ENCODE peak calls at places on chromosomes 3 and 15, in four cellular contexts. Z, S, E and Q are unnamed samples. For H3K36me3 and H3K4me1, the result is how much of the 10 kb centered on the place peaks cover.

GRCh38 chr15:79644091-79644490 is 212.0 kb downstream of the MINAR1 start:
- DNase-seq in Z (peak), E (no peak), S (no peak), Q (no peak)

GRCh38 chr15:25674948-25675347 is 188.2 kb downstream of the ATP10A start:
- DNase-seq in E (no peak), Z (no peak), S (peak), Q (no peak)

GRCh38 chr3:128800241-128801187 is 74.5 kb downstream of the RAB7A start:
- DNase-seq in Z (no peak), E (no peak), S (no peak), Q (no peak)

GRCh38 chr15:99154271-99154670 is 49.4 kb downstream of the SYNM start:
- DNase-seq in E (no peak), Z (peak), S (no peak), Q (no peak)

GRCh38 chr3:72722930-72723726 is 125.1 kb downstream of the SHQ1 start:
- DNase-seq in Z (peak), E (no peak), S (peak), Q (no peak)

GRCh38 chr3:99714146-99714545 is 75.8 kb downstream of the COL8A1 start:
- DNase-seq in S (no peak), Z (peak), E (no peak), Q (no peak)

GRCh38 chr3:155682437-155682836 is 62.4 kb downstream of the PLCH1 start:
- DNase-seq in Z (no peak), E (no peak), S (no peak), Q (no peak)

GRCh38 chr3:145865329-145865904 is 295.6 kb downstream of the PLOD2 start:
- DNase-seq in Z (peak), E (no peak), S (no peak), Q (no peak)

GRCh38 chr3:55721716-55722484 is 234.8 kb upstream of the WNT5A start:
- DNase-seq in S (peak), Z (peak), E (no peak), Q (no peak)

GRCh38 chr15:57867970-57868791 is 161.7 kb downstream of the POLR2M start:
- DNase-seq in E (no peak), Z (no peak), S (no peak), Q (no peak)

GRCh38 chr15:35450492-35450891 is 95.5 kb downstream of the DPH6 start:
- DNase-seq in E (no peak), S (no peak), Z (peak), Q (no peak)

GRCh38 chr15:74335396-74335795 is 32.0 kb downstream of the CYP11A1 start:
- DNase-seq in E (no peak), S (no peak), Z (no peak), Q (no peak)

GRCh38 chr15:77981281-77982126 is 96.0 kb downstream of the TBC1D2B start:
- DNase-seq in S (no peak), E (no peak), Z (no peak), Q (no peak)

GRCh38 chr3:193833592-193833991 is 240.6 kb downstream of the OPA1 start:
- DNase-seq in Z (no peak), E (no peak), S (no peak), Q (no peak)

GRCh38 chr3:123655400-123655799 is 70.5 kb upstream of the HACD2 start:
- DNase-seq in S (no peak), Z (no peak), E (no peak), Q (no peak)
- H3K36me3 ChIP-seq in S (under half), Z (under half), E (under half), Q (under half)

GRCh38 chr15:41332788-41333527 is at the start of gene NUSAP1:
- DNase-seq in E (no peak), Z (no peak), S (no peak), Q (no peak)

GRCh38 chr15:41334293-41335120 is 1.8 kb downstream of the NUSAP1 start:
- DNase-seq in S (no peak), E (no peak), Z (no peak), Q (no peak)

GRCh38 chr15:41336549-41336948 is 3.9 kb downstream of the NUSAP1 start:
- DNase-seq in Z (no peak), E (no peak), S (no peak), Q (no peak)

GRCh38 chr15:41331833-41332787 is at the start of gene OIP5:
- DNase-seq in S (peak), Z (peak), E (peak), Q (peak)

DNA sequence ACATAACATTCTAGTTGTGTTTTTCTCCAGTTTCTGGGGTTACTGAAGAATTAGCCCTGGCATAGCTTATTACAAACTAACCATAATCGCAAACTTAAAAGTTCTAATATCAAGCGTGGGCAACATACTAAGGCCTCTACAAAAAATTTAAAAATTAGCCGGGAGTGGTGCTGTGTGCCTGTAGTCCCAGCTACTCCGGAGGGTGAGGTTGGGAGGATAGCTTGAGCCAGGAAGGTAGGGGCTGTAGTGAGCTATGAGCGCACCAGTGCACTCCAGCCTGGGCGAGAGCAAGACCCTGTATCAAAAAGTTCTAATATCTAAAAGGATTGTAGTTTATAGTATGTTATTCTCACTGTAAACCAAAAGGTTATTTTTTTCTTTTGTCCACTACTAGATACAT is 1.1 kb downstream of the OIP5 start:
- DNase-seq in E (no peak), S (no peak), Z (no peak), Q (no peak)
- H3K4me3 ChIP-seq in E (peak), S (peak), Z (peak), Q (no peak)

DNA sequence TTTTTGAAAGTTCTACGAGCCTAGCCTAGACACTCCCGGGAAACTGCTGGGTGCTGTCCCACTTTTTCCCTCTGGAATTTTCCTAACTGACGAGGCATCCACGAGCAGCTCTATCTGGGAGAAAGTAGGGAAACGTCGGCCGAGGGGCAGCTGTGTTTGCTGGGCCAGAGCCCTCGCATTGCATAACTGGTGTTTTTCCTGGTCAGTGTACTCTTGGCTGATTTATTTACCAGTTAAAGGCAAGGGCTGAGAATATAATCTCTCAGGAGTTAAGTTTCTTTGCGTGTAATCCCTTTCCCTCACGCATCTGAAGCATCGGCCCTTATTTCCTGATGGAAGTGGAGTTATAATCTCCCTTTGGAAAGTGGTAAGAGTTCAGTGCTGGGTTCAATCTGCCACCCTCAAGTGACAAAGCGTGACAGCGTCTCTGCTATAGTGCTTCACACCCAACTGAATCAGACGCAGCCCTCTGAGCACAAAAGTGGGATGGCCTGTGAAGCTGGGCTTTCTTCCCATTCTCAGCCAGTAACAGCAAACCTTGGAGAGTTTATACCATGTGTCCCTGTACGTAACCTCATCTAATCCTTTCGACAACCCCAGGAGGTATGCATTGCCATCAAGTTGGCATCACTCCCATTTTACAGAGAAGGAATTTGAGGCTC is 311.5 kb downstream of the RORA start:
- DNase-seq in E (no peak), Z (no peak), S (peak), Q (no peak)
- H3K4me1 ChIP-seq in E (under half), Z (under half), S (under half), Q (under half)

GRCh38 chr3:64148955-64149653 is 76.2 kb downstream of the PRICKLE2 start:
- DNase-seq in S (no peak), E (no peak), Z (no peak), Q (no peak)

GRCh38 chr3:64152100-64152499 is 73.2 kb downstream of the PRICKLE2 start:
- DNase-seq in S (peak), E (no peak), Z (peak), Q (no peak)

GRCh38 chr3:64149886-64150285 is 75.4 kb downstream of the PRICKLE2 start:
- DNase-seq in Z (no peak), S (no peak), E (no peak), Q (no peak)

GRCh38 chr3:64151335-64151871 is 73.9 kb downstream of the PRICKLE2 start:
- DNase-seq in Z (no peak), E (no peak), S (no peak), Q (no peak)

GRCh38 chr3:64150527-64151238 is 74.6 kb downstream of the PRICKLE2 start:
- DNase-seq in Z (peak), E (peak), S (peak), Q (no peak)
- H3K36me3 ChIP-seq in Z (under half), E (under half), S (under half), Q (under half)

DNA sequence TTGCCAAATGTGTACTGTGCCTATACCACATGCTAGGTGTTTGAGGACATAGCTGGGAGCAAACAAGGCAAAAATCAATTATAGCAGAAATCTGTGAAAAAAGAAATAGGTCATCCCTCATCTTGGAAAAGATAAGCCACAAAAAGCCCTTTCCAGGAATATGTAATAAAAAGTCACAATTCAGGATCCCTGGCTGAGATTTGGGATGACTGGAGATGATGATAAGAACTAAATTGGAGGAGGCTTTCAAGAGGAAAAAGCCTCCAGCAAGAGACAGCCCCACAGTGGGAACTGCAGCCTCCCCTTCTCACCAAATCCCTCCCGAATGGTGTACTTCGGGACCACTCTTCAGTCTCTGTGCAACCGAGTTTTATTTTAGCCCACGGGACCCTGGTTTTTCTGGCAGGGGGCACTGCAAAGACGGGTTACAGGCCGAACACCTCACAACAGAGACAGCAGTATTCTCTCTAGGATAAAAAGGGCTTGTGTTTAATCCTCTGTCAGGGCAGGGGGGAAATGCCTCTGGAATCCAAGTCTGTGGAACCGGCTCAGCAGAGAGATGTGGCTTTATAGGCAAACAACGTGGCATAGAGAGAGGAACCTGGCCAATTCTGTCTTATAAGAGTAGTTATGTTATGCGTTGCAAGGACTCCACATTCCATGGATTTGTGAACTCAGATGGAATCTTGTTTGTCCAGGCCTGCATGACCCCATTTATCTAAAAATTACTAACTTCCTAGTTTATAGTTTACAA is 1.2 kb upstream of the LMCD1 start:
- DNase-seq in Z (peak), S (no peak), E (peak), Q (no peak)
- H3K4me3 ChIP-seq in Z (no peak), S (no peak), E (peak), Q (no peak)

GRCh38 chr3:111735912-111736311 is 123.2 kb upstream of the PHLDB2 start:
- DNase-seq in E (no peak), S (no peak), Z (peak), Q (no peak)

GRCh38 chr3:111735271-111735758 is 123.8 kb upstream of the PHLDB2 start:
- DNase-seq in E (no peak), S (no peak), Z (peak), Q (no peak)

GRCh38 chr3:111733856-111734255 is 125.2 kb upstream of the PHLDB2 start:
- DNase-seq in Z (no peak), E (no peak), S (no peak), Q (no peak)

GRCh38 chr3:111733154-111733553 is 125.9 kb upstream of the PHLDB2 start:
- DNase-seq in S (no peak), Z (no peak), E (no peak), Q (no peak)

GRCh38 chr3:111734652-111735051 is 124.4 kb upstream of the PHLDB2 start:
- DNase-seq in Z (no peak), S (no peak), E (no peak), Q (no peak)
- H3K4me1 ChIP-seq in Z (under half), S (under half), E (under half), Q (under half)

GRCh38 chr3:41239587-41239986 is 40.3 kb downstream of the CTNNB1 start:
- DNase-seq in E (no peak), Z (peak), S (no peak), Q (no peak)

GRCh38 chr3:41237907-41238306 is 38.6 kb downstream of the CTNNB1 start:
- DNase-seq in E (no peak), Z (no peak), S (no peak), Q (no peak)

GRCh38 chr3:41236198-41236597 is 36.9 kb downstream of the CTNNB1 start:
- DNase-seq in Z (no peak), E (no peak), S (no peak), Q (no peak)

DNA sequence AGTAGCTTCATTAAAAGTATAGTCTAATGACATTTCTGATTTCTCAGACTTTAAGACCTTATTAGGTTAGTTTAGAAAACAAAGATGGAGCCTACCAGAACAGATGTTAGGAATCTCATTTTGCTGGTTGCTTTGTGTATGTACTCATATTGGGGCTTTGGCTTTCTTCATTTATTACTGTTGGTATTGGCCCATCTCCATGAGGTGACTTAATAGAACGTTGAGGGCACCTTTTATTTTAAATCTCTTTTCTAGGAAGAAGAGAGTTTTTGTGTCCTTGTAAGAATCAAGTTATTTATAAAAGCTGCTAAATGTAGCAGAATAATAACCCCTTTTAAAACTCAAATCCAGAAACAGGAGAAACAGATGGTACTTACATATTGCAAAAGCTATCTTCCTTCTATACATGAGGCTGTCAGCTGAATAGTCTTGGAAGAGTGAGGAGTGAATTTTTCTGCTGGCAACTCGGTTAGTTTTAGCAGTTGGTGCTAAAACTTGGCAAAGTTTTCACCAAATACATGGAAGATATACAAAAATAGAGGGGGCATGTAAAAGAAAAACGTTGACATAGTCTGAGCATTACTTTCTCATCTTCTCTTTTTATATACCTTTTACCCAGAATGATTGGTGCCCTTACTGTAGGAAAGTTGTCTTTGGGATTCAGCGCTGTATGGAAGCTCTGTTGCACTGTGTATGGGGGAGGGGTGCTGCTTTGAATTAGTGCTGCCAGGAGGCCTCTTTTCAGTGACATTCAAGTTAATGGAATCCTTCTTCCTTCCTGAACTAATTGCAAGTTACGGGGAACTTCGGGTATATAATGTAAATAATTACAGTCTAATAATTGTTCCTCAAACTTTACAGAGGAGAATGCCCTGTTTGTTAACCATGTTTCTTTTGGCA is 35.8 kb downstream of the CTNNB1 start:
- DNase-seq in E (no peak), Z (peak), S (no peak), Q (no peak)
- H3K36me3 ChIP-seq in E (under half), Z (under half), S (under half), Q (under half)